ENCODE peak calls at places on chromosomes 11 and 22, in six cellular contexts. M, F, D, G, Z and U are unnamed samples.

GRCh38 chr22:17470880-17471500 is 92.3 kb upstream of the SLC25A18 start:
- DNase-seq in M (no peak), F (no peak), D (no peak), G (no peak), Z (no peak), U (no peak)

GRCh38 chr11:70763606-70764005 is 365.3 kb downstream of the CTTN start:
- DNase-seq in M (peak), F (no peak), D (no peak), G (no peak), Z (no peak), U (peak)

GRCh38 chr22:46589871-46590271 is 30.3 kb upstream of the GRAMD4 start:
- DNase-seq in M (no peak), F (no peak), D (no peak), G (no peak), Z (no peak), U (no peak)

GRCh38 chr11:95795627-95796308 is 5.5 kb downstream of the CEP57 start:
- DNase-seq in M (no peak), F (no peak), D (no peak), G (no peak), Z (no peak), U (no peak)

GRCh38 chr11:95230054-95231034 is 658 bp downstream of the SESN3 start:
- DNase-seq in M (peak), F (peak), D (no peak), G (peak), Z (peak), U (no peak)

GRCh38 chr11:133934599-133935550 is 21.9 kb downstream of the IGSF9B start:
- DNase-seq in M (peak), F (no peak), D (no peak), G (peak), Z (no peak), U (no peak)

GRCh38 chr11:75142714-75143419 is 8.0 kb upstream of the SLCO2B1 start:
- DNase-seq in M (peak), F (peak), D (peak), G (no peak), Z (peak), U (peak)

GRCh38 chr22:21760640-21761039 is 25.0 kb upstream of the YPEL1 start:
- DNase-seq in M (peak), F (no peak), D (no peak), G (no peak), Z (no peak), U (no peak)

GRCh38 chr22:22060200-22061084 is 77.9 kb upstream of the TOP3B start:
- DNase-seq in M (peak), F (no peak), D (peak), G (peak), Z (peak), U (no peak)

GRCh38 chr22:49577168-49578060 is 250.3 kb downstream of the BRD1 start:
- DNase-seq in M (no peak), F (no peak), D (no peak), G (no peak), Z (no peak), U (no peak)

GRCh38 chr11:1718326-1718725 is 21.3 kb downstream of the KRTAP5-6 start:
- DNase-seq in M (no peak), F (no peak), D (no peak), G (no peak), Z (no peak), U (no peak)